ENCODE peak calls at places on chromosomes 5 and 9, in nine cellular contexts. H is GM12865; P is iPS DF 6.9; L is activated CD8-positive, alpha-beta T cell treated with anti-CD3 and anti-CD28 coated beads for 36 hours; Z is T-helper 2 cell; B is prostate gland; N is activated naive CD8-positive, alpha-beta T cell treated with anti-CD3 and anti-CD28 coated beads, Interleukin-2, amount 50 U/mL, for 24 hours; F is CD8-positive, alpha-beta memory T cell; D is foreskin fibroblast. S is an unnamed sample.

GRCh38 chr5:149320791-149321330 is 24.4 kb upstream of the GRPEL2 start:
- DNase-seq in H (no peak), P (no peak), L (no peak), Z (peak; percentile 36), B (peak; percentile 84), N (no peak), F (no peak), D (peak; percentile 96), S (peak; percentile 85)

GRCh38 chr5:150061538-150061995 is 24.8 kb downstream of the CSF1R start:
- DNase-seq in H (no peak), P (no peak), L (no peak), Z (no peak), B (no peak), N (no peak), F (no peak), D (no peak), S (no peak)

GRCh38 chr5:35860686-35861085 is 4.0 kb downstream of the IL7R start:
- DNase-seq in H (no peak), P (no peak), L (no peak), Z (no peak), B (no peak), N (no peak), F (no peak), D (peak; percentile 55), S (no peak)

GRCh38 chr9:30670805-30671562 is 1713.5 kb upstream of the ACO1 start:
- DNase-seq in H (no peak), P (no peak), L (no peak), Z (no peak), B (no peak), N (no peak), F (no peak), D (no peak), S (no peak)

GRCh38 chr9:88173378-88173999 is 35.2 kb upstream of the SPATA31C2 start:
- DNase-seq in H (peak; percentile 53), P (peak; percentile 16), L (peak; percentile 78), Z (peak; percentile 71), B (no peak), N (peak; percentile 59), F (peak; percentile 55), D (peak; percentile 63), S (peak; percentile 76)

GRCh38 chr9:84617415-84617814 is 52.1 kb upstream of the NTRK2 start:
- DNase-seq in H (no peak), P (no peak), L (no peak), Z (no peak), B (no peak), N (no peak), F (no peak), D (no peak), S (no peak)

GRCh38 chr9:18404482-18405029 is 69.4 kb upstream of the ADAMTSL1 start:
- DNase-seq in H (no peak), P (no peak), L (no peak), Z (no peak), B (no peak), N (no peak), F (no peak), D (no peak), S (no peak)

GRCh38 chr9:81370650-81371049 is 318.7 kb downstream of the TLE1 start:
- DNase-seq in H (no peak), P (no peak), L (no peak), Z (no peak), B (no peak), N (no peak), F (no peak), D (no peak), S (no peak)

GRCh38 chr9:114250235-114250568 is 72.7 kb upstream of the ORM1 start:
- DNase-seq in H (no peak), P (no peak), L (no peak), Z (no peak), B (peak; percentile 87), N (no peak), F (no peak), D (peak; percentile 97), S (no peak)

GRCh38 chr5:129460121-129460950 is at the start of gene ADAMTS19:
- DNase-seq in H (no peak), P (no peak), L (peak; percentile 39), Z (peak; percentile 16), B (no peak), N (peak; percentile 16), F (no peak), D (peak; percentile 83), S (peak; percentile 71)

GRCh38 chr5:96031811-96032261 is 70.2 kb upstream of the ELL2 start:
- DNase-seq in H (no peak), P (no peak), L (no peak), Z (no peak), B (no peak), N (no peak), F (no peak), D (peak; percentile 93), S (peak; percentile 93)

GRCh38 chr5:11815916-11816315 is 88.3 kb downstream of the CTNND2 start:
- DNase-seq in H (no peak), P (no peak), L (no peak), Z (no peak), B (no peak), N (no peak), F (no peak), D (no peak), S (no peak)

GRCh38 chr5:137181685-137182084 is 317.4 kb downstream of the SPOCK1 start:
- DNase-seq in H (no peak), P (no peak), L (no peak), Z (no peak), B (no peak), N (no peak), F (no peak), D (no peak), S (no peak)

GRCh38 chr5:123936548-123936947 is 424.6 kb downstream of the CSNK1G3 start:
- DNase-seq in H (no peak), P (no peak), L (no peak), Z (no peak), B (no peak), N (no peak), F (no peak), D (no peak), S (no peak)

GRCh38 chr5:58677650-58678049 is 94.8 kb downstream of the RAB3C start:
- DNase-seq in H (no peak), P (no peak), L (no peak), Z (no peak), B (no peak), N (no peak), F (no peak), D (no peak), S (no peak)

GRCh38 chr9:78835928-78836450 is 539.1 kb downstream of the PSAT1 start:
- DNase-seq in H (no peak), P (no peak), L (no peak), Z (no peak), B (no peak), N (no peak), F (no peak), D (no peak), S (no peak)

GRCh38 chr5:19706776-19707175 is 281.2 kb downstream of the CDH18 start:
- DNase-seq in H (no peak), P (no peak), L (no peak), Z (no peak), B (no peak), N (no peak), F (no peak), D (no peak), S (no peak)

GRCh38 chr9:130847306-130848217 is 12.5 kb downstream of the ABL1 start:
- DNase-seq in H (no peak), P (no peak), L (no peak), Z (no peak), B (no peak), N (no peak), F (no peak), D (peak; percentile 99), S (peak; percentile 100)

GRCh38 chr9:94082956-94083355 is 1.3 kb upstream of the PTPDC1 start:
- DNase-seq in H (no peak), P (no peak), L (no peak), Z (no peak), B (no peak), N (no peak), F (no peak), D (no peak), S (no peak)

GRCh38 chr5:40198736-40199135 is 481.0 kb upstream of the PTGER4 start:
- DNase-seq in H (no peak), P (no peak), L (no peak), Z (no peak), B (no peak), N (no peak), F (no peak), D (peak; percentile 43), S (peak; percentile 34)